ENCODE peak calls at places on chromosomes 16 and 17, in four cellular contexts. One of them, this sample, is unnamed.

GRCh38 chr16:66364117-66364958 is 2.2 kb upstream of the CDH5 start:
- DNase-seq in A549: peak; percentile 50
- DNase-seq in H1: no peak
- DNase-seq in K562: no peak
- DNase-seq in this sample: no peak

GRCh38 chr17:45262516-45263476 is 902 bp upstream of the SPATA32 start:
- DNase-seq in A549: peak; percentile 46
- DNase-seq in H1: no peak
- DNase-seq in K562: no peak
- DNase-seq in this sample: no peak

GRCh38 chr17:311119-311848 is 41.3 kb downstream of the RPH3AL start:
- DNase-seq in K562: no peak
- DNase-seq in H1: no peak
- DNase-seq in A549: no peak
- DNase-seq in this sample: no peak

GRCh38 chr17:41989702-41990419 is 23.3 kb downstream of the CNP start:
- DNase-seq in H1: no peak
- DNase-seq in A549: no peak
- DNase-seq in K562: no peak
- DNase-seq in this sample: no peak

GRCh38 chr16:4537376-4538066 is 1.1 kb downstream of the CDIP1 start:
- DNase-seq in A549: no peak
- DNase-seq in H1: no peak
- DNase-seq in K562: no peak
- DNase-seq in this sample: no peak

GRCh38 chr17:71500761-71501555 is 619.9 kb upstream of the SOX9 start:
- DNase-seq in A549: no peak
- DNase-seq in H1: no peak
- DNase-seq in K562: no peak
- DNase-seq in this sample: no peak

GRCh38 chr16:27175888-27176287 is 27.4 kb upstream of the KDM8 start:
- DNase-seq in A549: peak; percentile 37
- DNase-seq in K562: peak; percentile 55
- DNase-seq in H1: no peak
- DNase-seq in this sample: no peak

GRCh38 chr17:57521606-57522435 is 223.3 kb downstream of the CCDC182 start:
- DNase-seq in A549: no peak
- DNase-seq in K562: no peak
- DNase-seq in H1: no peak
- DNase-seq in this sample: no peak

GRCh38 chr17:65230040-65230439 is 92.9 kb downstream of the RGS9 start:
- DNase-seq in K562: peak; percentile 39
- DNase-seq in A549: peak; percentile 35
- DNase-seq in H1: no peak
- DNase-seq in this sample: no peak

GRCh38 chr17:28446716-28447395 is 26.6 kb upstream of the SLC13A2 start:
- DNase-seq in A549: no peak
- DNase-seq in H1: no peak
- DNase-seq in K562: no peak
- DNase-seq in this sample: no peak

GRCh38 chr17:35765731-35766488 is 5.2 kb downstream of the C17orf50 start:
- DNase-seq in H1: no peak
- DNase-seq in A549: no peak
- DNase-seq in K562: no peak
- DNase-seq in this sample: no peak

GRCh38 chr17:2700031-2700490 is 11.5 kb downstream of the CLUH start:
- DNase-seq in H1: no peak
- DNase-seq in K562: no peak
- DNase-seq in A549: no peak
- DNase-seq in this sample: no peak

GRCh38 chr17:55327225-55328088 is 62.7 kb downstream of the HLF start:
- DNase-seq in A549: peak; percentile 58
- DNase-seq in K562: no peak
- DNase-seq in H1: no peak
- DNase-seq in this sample: no peak

GRCh38 chr17:16040710-16041251 is 41.2 kb downstream of the TTC19 start:
- DNase-seq in H1: no peak
- DNase-seq in A549: no peak
- DNase-seq in K562: no peak
- DNase-seq in this sample: no peak

GRCh38 chr17:63275968-63276349 is 170.1 kb downstream of the CYB561 start:
- DNase-seq in H1: no peak
- DNase-seq in A549: no peak
- DNase-seq in K562: no peak
- DNase-seq in this sample: no peak

GRCh38 chr17:74738051-74738996 is 1.3 kb downstream of the RAB37 start:
- DNase-seq in K562: no peak
- DNase-seq in A549: peak; percentile 81
- DNase-seq in H1: no peak
- DNase-seq in this sample: no peak

GRCh38 chr17:56440391-56440790 is 153.1 kb upstream of the NOG start:
- DNase-seq in H1: no peak
- DNase-seq in K562: no peak
- DNase-seq in A549: peak; percentile 16
- DNase-seq in this sample: no peak

GRCh38 chr16:84050316-84050715 is 7.7 kb upstream of the SLC38A8 start:
- DNase-seq in K562: no peak
- DNase-seq in A549: no peak
- DNase-seq in H1: no peak
- DNase-seq in this sample: no peak

GRCh38 chr17:2123467-2124251 is 68.8 kb downstream of the HIC1 start:
- DNase-seq in H1: no peak
- DNase-seq in K562: no peak
- DNase-seq in A549: no peak
- DNase-seq in this sample: no peak

GRCh38 chr16:83458612-83459011 is 349.2 kb upstream of the HSBP1 start:
- DNase-seq in K562: no peak
- DNase-seq in H1: no peak
- DNase-seq in A549: no peak
- DNase-seq in this sample: no peak

GRCh38 chr16:85430523-85431381 is 182.4 kb upstream of the GSE1 start:
- DNase-seq in K562: no peak
- DNase-seq in A549: no peak
- DNase-seq in H1: no peak
- DNase-seq in this sample: no peak

GRCh38 chr16:85426806-85427205 is 186.3 kb upstream of the GSE1 start:
- DNase-seq in K562: no peak
- DNase-seq in A549: no peak
- DNase-seq in H1: no peak
- DNase-seq in this sample: no peak

GRCh38 chr16:85429776-85430522 is 183.2 kb upstream of the GSE1 start:
- DNase-seq in A549: no peak
- DNase-seq in K562: no peak
- DNase-seq in H1: no peak
- DNase-seq in this sample: no peak

GRCh38 chr16:85428168-85428898 is 184.8 kb upstream of the GSE1 start:
- DNase-seq in A549: peak; percentile 68
- DNase-seq in K562: peak; percentile 63
- DNase-seq in H1: no peak
- DNase-seq in this sample: peak; percentile 38

GRCh38 chr16:85428899-85429775 is 184.0 kb upstream of the GSE1 start:
- DNase-seq in H1: no peak
- DNase-seq in A549: no peak
- DNase-seq in K562: no peak
- DNase-seq in this sample: no peak
- TF ChIP-seq RAD21 in H1: no peak
- TF ChIP-seq RAD21 in A549: no peak
- TF ChIP-seq RAD21 in K562: no peak
- TF ChIP-seq RAD21 in this sample: no peak

DNA sequence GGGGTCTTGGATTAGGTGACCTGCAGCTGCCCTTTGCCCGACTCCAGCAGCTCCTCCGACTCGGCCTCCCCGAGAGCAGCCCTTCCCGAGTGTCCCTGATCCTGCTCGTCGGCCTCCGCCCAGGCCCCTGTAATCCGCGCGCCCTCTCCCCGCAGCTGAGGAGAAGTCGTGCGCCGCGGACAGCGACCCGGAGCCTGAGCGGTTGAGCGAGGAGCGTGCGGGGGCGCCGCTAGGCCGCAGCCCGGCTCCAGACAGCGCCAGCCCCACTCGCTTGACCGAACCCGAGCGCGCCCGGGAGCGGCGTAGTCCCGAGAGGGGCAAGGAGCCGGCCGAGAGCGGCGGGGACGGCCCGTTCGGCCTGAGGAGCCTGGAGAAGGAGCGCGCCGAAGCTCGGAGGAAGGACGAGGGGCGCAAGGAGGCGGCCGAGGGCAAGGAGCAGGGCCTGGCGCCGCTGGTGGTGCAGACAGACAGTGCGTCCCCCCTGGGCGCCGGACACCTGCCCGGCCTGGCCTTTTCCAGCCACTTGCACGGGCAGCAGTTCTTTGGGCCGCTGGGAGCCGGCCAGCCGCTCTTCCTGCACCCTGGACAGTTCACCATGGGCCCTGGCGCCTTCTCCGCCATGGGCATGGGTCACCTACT is 5.5 kb downstream of the TBX2 start:
- DNase-seq in K562: no peak
- DNase-seq in A549: no peak
- DNase-seq in H1: no peak
- DNase-seq in this sample: no peak
- TF ChIP-seq RAD21 in K562: no peak
- TF ChIP-seq RAD21 in A549: no peak
- TF ChIP-seq RAD21 in H1: no peak
- TF ChIP-seq RAD21 in this sample: no peak

DNA sequence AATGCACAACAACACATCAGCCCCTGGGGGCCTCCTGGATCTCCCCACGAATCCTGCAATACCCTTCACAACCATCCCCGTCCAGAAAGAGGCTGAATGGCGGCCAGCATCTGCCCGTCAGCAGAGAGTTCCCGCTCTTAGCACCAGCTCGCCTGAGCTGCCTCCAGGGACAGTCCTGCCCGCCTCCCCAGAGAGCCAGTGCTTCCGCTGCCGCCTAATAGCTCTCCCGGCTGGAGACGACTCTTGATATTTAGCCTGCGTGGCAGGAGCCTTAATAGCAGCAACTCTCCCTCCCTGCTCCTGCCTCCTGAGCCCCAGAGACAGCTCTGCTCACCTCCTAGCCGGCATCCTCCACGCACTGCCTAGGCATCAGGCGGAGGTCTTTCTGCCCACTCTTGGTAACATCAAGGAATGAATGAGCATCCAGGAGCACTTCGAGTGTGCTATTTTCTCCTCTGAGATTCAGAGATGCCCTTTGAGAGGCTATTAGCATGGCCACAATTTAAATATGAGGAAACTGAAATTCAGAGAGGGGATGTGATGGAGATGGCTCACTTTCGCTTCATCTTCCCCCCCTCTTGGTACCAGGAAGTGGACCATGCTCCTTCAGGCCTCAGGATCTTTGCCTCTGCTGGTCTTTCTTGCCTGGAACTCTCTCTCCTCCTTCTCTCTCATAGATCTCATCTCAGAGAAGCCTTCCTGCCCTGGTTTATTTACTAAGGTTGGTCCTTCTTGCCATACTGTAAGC is 67.9 kb downstream of the RAI1 start:
- DNase-seq in A549: no peak
- DNase-seq in K562: no peak
- DNase-seq in H1: no peak
- DNase-seq in this sample: no peak
- TF ChIP-seq RAD21 in A549: no peak
- TF ChIP-seq RAD21 in K562: no peak
- TF ChIP-seq RAD21 in H1: no peak
- TF ChIP-seq RAD21 in this sample: no peak

DNA sequence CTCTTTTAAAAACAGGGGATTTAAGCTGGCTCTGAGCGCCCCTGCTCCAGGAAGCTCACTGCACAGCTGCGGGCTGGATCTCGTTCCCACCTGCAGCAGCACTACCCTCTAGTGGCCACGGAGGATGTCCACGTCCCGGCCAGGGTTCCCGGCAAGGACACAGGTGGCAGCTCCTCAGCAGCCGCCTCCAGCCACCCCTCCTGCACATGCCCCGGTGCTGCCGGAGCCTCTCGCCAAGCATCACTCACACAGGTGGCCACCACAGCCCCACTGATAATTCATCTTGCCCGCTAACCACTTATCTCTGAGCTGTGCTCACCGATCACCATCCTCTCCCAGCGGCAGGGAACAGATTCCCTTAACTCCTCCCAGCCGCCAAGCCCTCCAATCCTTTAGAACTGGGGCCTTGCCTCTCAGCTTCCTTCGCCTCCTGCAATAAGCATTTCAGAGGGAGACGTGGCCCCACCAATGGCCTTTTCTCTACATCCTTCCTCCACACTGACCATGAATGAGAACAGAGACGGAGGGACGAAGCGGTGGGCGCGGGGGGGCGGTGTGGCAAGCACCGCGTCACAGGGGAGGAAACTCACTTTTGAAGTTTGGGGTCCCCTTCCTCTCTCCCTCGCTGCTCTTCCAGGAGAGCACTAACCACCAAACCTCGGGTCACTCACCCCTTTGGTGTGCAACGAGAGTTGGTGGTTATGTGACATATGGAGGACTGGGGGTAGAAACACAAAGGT is 222.1 kb downstream of the RBFOX3 start:
- DNase-seq in H1: peak; percentile 41
- DNase-seq in K562: peak; percentile 71
- DNase-seq in A549: peak; percentile 66
- DNase-seq in this sample: peak; percentile 18
- TF ChIP-seq RAD21 in H1: peak; percentile 90
- TF ChIP-seq RAD21 in K562: peak; percentile 10
- TF ChIP-seq RAD21 in A549: peak; percentile 82
- TF ChIP-seq RAD21 in this sample: peak; percentile 84

DNA sequence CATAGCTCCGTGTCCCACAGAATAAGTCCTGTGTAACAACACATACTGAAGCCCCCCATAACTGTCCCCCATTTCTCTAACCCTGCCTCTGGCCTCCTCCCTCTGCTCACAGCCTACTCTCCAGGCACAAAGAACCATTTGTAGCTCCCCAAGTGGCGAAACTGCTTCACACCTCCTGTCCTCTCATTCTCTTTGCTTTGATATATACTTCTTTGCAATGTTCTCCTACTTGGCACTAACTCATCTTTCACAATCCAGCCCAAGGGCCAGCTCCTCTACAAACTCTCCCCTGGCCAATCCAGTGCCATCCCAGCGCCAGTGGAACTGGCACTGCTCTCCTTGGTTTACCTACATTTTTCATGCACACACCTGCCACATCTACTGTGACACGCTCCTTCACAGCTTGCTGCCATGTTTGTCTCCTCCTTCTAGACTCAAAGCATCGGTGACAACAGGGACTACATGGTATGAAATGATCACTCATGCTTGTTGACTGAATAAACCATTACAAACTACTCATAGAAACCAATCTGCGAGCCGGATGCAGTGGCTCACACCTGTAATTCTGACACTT is 12.8 kb downstream of the CYTH1 start:
- DNase-seq in K562: no peak
- DNase-seq in H1: no peak
- DNase-seq in A549: no peak
- DNase-seq in this sample: no peak
- TF ChIP-seq RAD21 in K562: no peak
- TF ChIP-seq RAD21 in H1: no peak
- TF ChIP-seq RAD21 in A549: no peak
- TF ChIP-seq RAD21 in this sample: no peak

GRCh38 chr17:48052956-48053757 is 5.0 kb downstream of the NFE2L1 start:
- DNase-seq in H1: no peak
- DNase-seq in A549: no peak
- DNase-seq in K562: peak; percentile 20
- DNase-seq in this sample: no peak
- TF ChIP-seq RAD21 in H1: no peak
- TF ChIP-seq RAD21 in A549: no peak
- TF ChIP-seq RAD21 in K562: no peak
- TF ChIP-seq RAD21 in this sample: no peak

GRCh38 chr16:57316390-57317017 is 32.0 kb upstream of the PLLP start:
- DNase-seq in K562: peak; percentile 5
- DNase-seq in H1: no peak
- DNase-seq in A549: peak; percentile 68
- DNase-seq in this sample: peak; percentile 75
- TF ChIP-seq RAD21 in K562: no peak
- TF ChIP-seq RAD21 in H1: no peak
- TF ChIP-seq RAD21 in A549: no peak
- TF ChIP-seq RAD21 in this sample: no peak